ENCODE peak calls at places on chromosome 10, in ten cellular contexts. B is RWPE1; Q is ovary; T is T-cell; L is effector CD4-positive, alpha-beta T cell; H is T-helper 2 cell treated with Interferon-gamma antibody and Interleukin-4, amounts not matched to agents 5 μg/mL and 100 μg/mL, for 36 hours; V is thoracic aorta; U is myocyte; S is GM04503; Y is breast epithelium. I is an unnamed sample.

GRCh38 chr10:43228783-43229207 is 38.1 kb downstream of the RASGEF1A start:
- DNase-seq in L (no peak), T (no peak), Y (no peak), B (no peak), H (no peak), V (no peak), U (no peak), S (no peak), Q (no peak), I (peak; percentile 9)

GRCh38 chr10:96578633-96579032 is 8.2 kb downstream of the TM9SF3 start:
- DNase-seq in H (no peak), U (no peak), T (no peak), V (no peak), B (no peak), Q (no peak), Y (no peak), S (no peak), L (no peak), I (no peak)

GRCh38 chr10:11759347-11759746 is 17.2 kb downstream of the ECHDC3 start:
- DNase-seq in T (no peak), U (no peak), B (no peak), H (no peak), L (no peak), V (no peak), S (no peak), Y (no peak), Q (no peak), I (no peak)

GRCh38 chr10:86177483-86178155 is 189.0 kb downstream of the GRID1 start:
- DNase-seq in H (no peak), T (no peak), Y (no peak), V (no peak), B (no peak), L (no peak), Q (no peak), S (no peak), U (no peak), I (no peak)

GRCh38 chr10:71547841-71548493 is 151.2 kb downstream of the CDH23 start:
- DNase-seq in V (no peak), S (no peak), Q (peak; percentile 58), B (no peak), Y (no peak), U (peak; percentile 67), T (no peak), L (no peak), H (no peak), I (no peak)

GRCh38 chr10:5563237-5563961 is 38.6 kb downstream of the CALML3 start:
- DNase-seq in Y (no peak), T (no peak), Q (peak; percentile 13), S (no peak), H (no peak), L (no peak), V (no peak), B (no peak), U (no peak), I (no peak)

GRCh38 chr10:77405771-77406241 is 231.8 kb downstream of the KCNMA1 start:
- DNase-seq in Q (peak; percentile 70), H (no peak), V (peak; percentile 64), L (no peak), Y (peak; percentile 92), T (no peak), B (peak; percentile 81), U (peak; percentile 89), S (no peak), I (no peak)

GRCh38 chr10:30500963-30501504 is 67.0 kb downstream of the MAP3K8 start:
- DNase-seq in Y (no peak), B (no peak), V (no peak), S (no peak), H (no peak), T (no peak), U (no peak), Q (no peak), L (no peak), I (no peak)

GRCh38 chr10:11609492-11610093 is 1.9 kb downstream of the USP6NL start:
- DNase-seq in B (no peak), U (no peak), H (no peak), Y (no peak), Q (no peak), L (no peak), T (no peak), V (no peak), S (no peak), I (no peak)

GRCh38 chr10:30353851-30354250 is 4.8 kb upstream of the MTPAP start:
- DNase-seq in H (no peak), T (no peak), U (peak; percentile 72), V (no peak), L (no peak), B (no peak), Y (no peak), S (peak; percentile 92), Q (no peak), I (no peak)

GRCh38 chr10:71073451-71074175 is 138.8 kb upstream of the UNC5B start:
- DNase-seq in Q (no peak), U (no peak), Y (no peak), H (no peak), T (no peak), L (no peak), B (no peak), V (no peak), S (no peak), I (no peak)

GRCh38 chr10:62502995-62503613 is 128.9 kb downstream of the ZNF365 start:
- DNase-seq in L (no peak), S (no peak), Q (no peak), B (no peak), T (no peak), H (no peak), Y (no peak), U (no peak), V (no peak), I (no peak)

GRCh38 chr10:93357680-93358079 is 124.5 kb downstream of the MYOF start:
- DNase-seq in V (no peak), H (no peak), U (peak; percentile 31), B (peak; percentile 57), S (no peak), L (no peak), Q (no peak), Y (no peak), T (no peak), I (peak; percentile 12)

GRCh38 chr10:79182763-79183467 is 114.1 kb downstream of the ZMIZ1 start:
- DNase-seq in T (no peak), H (no peak), B (no peak), L (no peak), Y (no peak), Q (no peak), U (no peak), V (no peak), S (no peak), I (no peak)

GRCh38 chr10:5606864-5607263 is 59.5 kb downstream of the ASB13 start:
- DNase-seq in U (no peak), T (no peak), S (no peak), B (no peak), L (no peak), Q (no peak), V (no peak), H (no peak), Y (no peak), I (no peak)

GRCh38 chr10:34966440-34966839 is 123.7 kb downstream of the CUL2 start:
- DNase-seq in S (no peak), T (no peak), U (no peak), B (no peak), Q (no peak), H (no peak), L (no peak), V (no peak), Y (no peak), I (no peak)

GRCh38 chr10:17756557-17757208 is 4.7 kb downstream of the TMEM236 start:
- DNase-seq in Y (no peak), Q (no peak), L (no peak), T (no peak), U (no peak), V (no peak), B (peak; percentile 11), H (no peak), S (no peak), I (no peak)

GRCh38 chr10:80444124-80444523 is 10.0 kb upstream of the TSPAN14 start:
- DNase-seq in B (no peak), Y (no peak), U (peak; percentile 28), L (no peak), S (no peak), T (no peak), V (no peak), H (no peak), Q (no peak), I (no peak)

GRCh38 chr10:104406715-104407517 is 53.3 kb downstream of the CFAP58 start:
- DNase-seq in H (no peak), S (peak; percentile 11), U (peak; percentile 53), Q (no peak), Y (no peak), V (no peak), B (peak; percentile 48), T (no peak), L (no peak), I (no peak)

GRCh38 chr10:78049861-78050260 is 16.2 kb downstream of the RPS24 start:
- DNase-seq in H (no peak), Q (no peak), Y (no peak), T (no peak), L (no peak), U (no peak), V (no peak), B (no peak), S (no peak), I (no peak)

GRCh38 chr10:48465860-48466521 is 138.9 kb downstream of the ARHGAP22 start:
- DNase-seq in B (no peak), T (no peak), U (no peak), Y (no peak), H (no peak), Q (peak; percentile 26), V (no peak), S (no peak), L (no peak), I (no peak)

GRCh38 chr10:98331888-98332287 is 63.9 kb upstream of the LOXL4 start:
- DNase-seq in T (no peak), S (no peak), H (no peak), Y (no peak), B (no peak), Q (no peak), V (no peak), L (no peak), U (no peak), I (no peak)

GRCh38 chr10:132117636-132118190 is 52.0 kb downstream of the JAKMIP3 start:
- DNase-seq in U (no peak), Q (no peak), V (no peak), T (no peak), Y (no peak), B (no peak), H (no peak), S (no peak), L (no peak), I (no peak)

GRCh38 chr10:108789911-108790310 is 1133.4 kb downstream of the XPNPEP1 start:
- DNase-seq in H (no peak), Q (no peak), U (peak; percentile 25), Y (no peak), L (no peak), T (no peak), B (peak; percentile 3), S (no peak), V (no peak), I (no peak)

GRCh38 chr10:104734408-104734807 is 93.3 kb downstream of the SORCS3 start:
- DNase-seq in U (no peak), S (no peak), Q (no peak), Y (no peak), H (no peak), B (peak; percentile 13), V (no peak), T (no peak), L (no peak), I (no peak)

GRCh38 chr10:79179404-79180309 is 110.9 kb downstream of the ZMIZ1 start:
- DNase-seq in U (no peak), L (no peak), Q (peak; percentile 46), Y (no peak), S (no peak), T (no peak), V (no peak), H (no peak), B (no peak), I (no peak)

GRCh38 chr10:111551001-111551400 is 474.2 kb downstream of the ADRA2A start:
- DNase-seq in B (no peak), S (peak; percentile 59), U (peak; percentile 3), V (no peak), Q (no peak), L (no peak), Y (no peak), H (no peak), T (no peak), I (no peak)

GRCh38 chr10:71771821-71772617 is 1.3 kb downstream of the VSIR start:
- DNase-seq in B (peak; percentile 67), Y (peak; percentile 74), U (peak; percentile 72), H (peak; percentile 42), Q (peak; percentile 80), L (no peak), S (peak; percentile 61), T (no peak), V (peak; percentile 61), I (no peak)

I was measured in CD4-positive, alpha-beta memory T cell.